ENCODE peak calls at places on chromosomes 12 and 14, in four cellular contexts. L is mesothelial cell of epicardium, V is fibroblast of the aortic adventitia, T is foreskin keratinocyte. Y is an unnamed sample.

GRCh38 chr12:43066471-43066870 is 476.9 kb upstream of the PRICKLE1 start:
- DNase-seq in V (no peak), L (no peak), T (no peak), Y (no peak)

GRCh38 chr12:58364389-58365086 is 423.2 kb downstream of the ATP23 start:
- DNase-seq in T (peak), L (no peak), V (peak), Y (peak)

GRCh38 chr14:102824832-102825231 is 47.6 kb downstream of the TRAF3 start:
- DNase-seq in L (no peak), V (peak), T (peak), Y (peak)

GRCh38 chr12:57187222-57188089 is 29.1 kb upstream of the NXPH4 start:
- DNase-seq in T (no peak), V (no peak), L (no peak), Y (no peak)

GRCh38 chr12:116161588-116161987 is 115.9 kb downstream of the MED13L start:
- DNase-seq in V (peak), T (no peak), L (no peak), Y (peak)

GRCh38 chr14:63267171-63267570 is 51.6 kb downstream of the GPHB5 start:
- DNase-seq in L (no peak), T (no peak), V (no peak), Y (no peak)

GRCh38 chr12:113759135-113759534 is 207.0 kb downstream of the RBM19 start:
- DNase-seq in T (no peak), L (no peak), V (no peak), Y (no peak)

GRCh38 chr12:122116707-122117535 is 38.4 kb downstream of the MLXIP start:
- DNase-seq in T (no peak), L (no peak), V (no peak), Y (no peak)

GRCh38 chr12:97927991-97928390 is 465.4 kb downstream of the RMST start:
- DNase-seq in V (no peak), T (no peak), L (no peak), Y (no peak)

GRCh38 chr14:37587438-37587837 is 7.6 kb downstream of the FOXA1 start:
- DNase-seq in T (no peak), L (no peak), V (no peak), Y (no peak)

GRCh38 chr14:98826618-98827017 is 445.4 kb downstream of the BCL11B start:
- DNase-seq in T (no peak), L (no peak), V (no peak), Y (peak)

GRCh38 chr12:124231980-124232653 is 62.8 kb upstream of the RFLNA start:
- DNase-seq in L (no peak), V (no peak), T (no peak), Y (no peak)

GRCh38 chr14:75578099-75578785 is at the start of gene FLVCR2:
- DNase-seq in V (peak), L (peak), T (peak), Y (peak)

GRCh38 chr14:49972199-49972671 is 79.4 kb downstream of the ARF6 start:
- DNase-seq in L (no peak), V (peak), T (peak), Y (peak)

GRCh38 chr12:60100150-60100549 is 504.3 kb downstream of the SLC16A7 start:
- DNase-seq in V (no peak), T (no peak), L (no peak), Y (no peak)

GRCh38 chr12:104670439-104671406 is 214.0 kb downstream of the CHST11 start:
- DNase-seq in V (no peak), T (no peak), L (no peak), Y (peak)

GRCh38 chr14:46653031-46653775 is 1.6 kb upstream of the RPL10L start:
- DNase-seq in L (no peak), V (no peak), T (no peak), Y (no peak)

GRCh38 chr14:93657875-93658274 is 130.4 kb downstream of the PRIMA1 start:
- DNase-seq in T (no peak), L (no peak), V (no peak), Y (no peak)

GRCh38 chr14:35978561-35978960 is 152.4 kb downstream of the BRMS1L start:
- DNase-seq in V (no peak), L (no peak), T (no peak), Y (no peak)

GRCh38 chr14:24903337-24903736 is 146.6 kb downstream of the STXBP6 start:
- DNase-seq in V (peak), L (no peak), T (peak), Y (no peak)

GRCh38 chr12:19912996-19913395 is 455.3 kb upstream of the PDE3A start:
- DNase-seq in T (no peak), V (no peak), L (no peak), Y (no peak)

GRCh38 chr14:97185186-97185585 is 388.0 kb downstream of the VRK1 start:
- DNase-seq in T (no peak), V (no peak), L (no peak), Y (peak)

GRCh38 chr12:117120787-117121186 is 21.6 kb upstream of the TESC start:
- DNase-seq in V (no peak), T (no peak), L (no peak), Y (no peak)

GRCh38 chr12:116403546-116403945 is 126.1 kb upstream of the MED13L start:
- DNase-seq in V (no peak), L (no peak), T (peak), Y (no peak)

GRCh38 chr12:59040651-59041050 is 120.3 kb upstream of the LRIG3 start:
- DNase-seq in L (no peak), T (peak), V (peak), Y (peak)

GRCh38 chr12:106138279-106138645 is 492 bp downstream of the NUAK1 start:
- DNase-seq in V (no peak), T (no peak), L (no peak), Y (no peak)

GRCh38 chr14:33728010-33728498 is 222.8 kb downstream of the EGLN3 start:
- DNase-seq in V (no peak), T (peak), L (no peak), Y (peak)

GRCh38 chr12:51377099-51377984 is 13.9 kb downstream of the GALNT6 start:
- DNase-seq in T (no peak), L (no peak), V (peak), Y (no peak)
- TF ChIP-seq CTCF in T (peak), L (no peak), V (no peak), Y (no peak)

GRCh38 chr12:87008785-87009184 is 752.6 kb upstream of the MGAT4C start:
- DNase-seq in V (no peak), T (no peak), L (no peak), Y (no peak)
- TF ChIP-seq CTCF in V (no peak), T (no peak), L (no peak), Y (no peak)

GRCh38 chr14:69839017-69839416 is 40.2 kb upstream of the SMOC1 start:
- DNase-seq in T (no peak), L (no peak), V (no peak), Y (no peak)
- TF ChIP-seq CTCF in T (peak), L (no peak), V (no peak), Y (no peak)

GRCh38 chr12:110403146-110403974 is at the start of gene ANAPC7:
- DNase-seq in T (peak), V (peak), L (peak), Y (peak)
- TF ChIP-seq CTCF in T (peak), V (peak), L (no peak), Y (no peak)

GRCh38 chr12:6310771-6311610 is 509 bp downstream of the PLEKHG6 start:
- DNase-seq in L (no peak), T (no peak), V (no peak), Y (no peak)
- TF ChIP-seq CTCF in L (no peak), T (peak), V (no peak), Y (no peak)